ENCODE peak calls at places on chromosomes 3 and 15, in five cellular contexts. E is HepG2, H is fibroblast of lung, S is GM23338, Q is IMR-90. C is an unnamed sample.
A peak's percentile ranks its signal among the peaks of the same experiment; 100 is the strongest.

GRCh38 chr3:64456674-64457073 is 231.1 kb downstream of the ADAMTS9 start:
- DNase-seq in E (no peak), H (no peak), S (no peak), Q (no peak), C (no peak)

GRCh38 chr3:31777092-31777491 is 204.0 kb downstream of the OSBPL10 start:
- DNase-seq in E (no peak), H (no peak), S (no peak), Q (peak; percentile 23), C (no peak)

GRCh38 chr3:152183473-152183872 is 85.3 kb upstream of the MBNL1 start:
- DNase-seq in E (peak; percentile 54), H (no peak), S (peak; percentile 73), Q (peak; percentile 44), C (peak; percentile 84)

GRCh38 chr3:24259901-24260512 is 234.6 kb downstream of the THRB start:
- DNase-seq in E (no peak), H (peak; percentile 69), S (no peak), Q (peak; percentile 22), C (no peak)

GRCh38 chr3:30141178-30141581 is 465.2 kb upstream of the TGFBR2 start:
- DNase-seq in E (no peak), H (peak; percentile 27), S (no peak), Q (no peak), C (no peak)

GRCh38 chr3:187021748-187022402 is 91.5 kb downstream of the ST6GAL1 start:
- DNase-seq in E (no peak), H (no peak), S (no peak), Q (no peak), C (peak; percentile 98)

GRCh38 chr15:41233367-41233771 is 2.3 kb downstream of the CHP1 start:
- DNase-seq in E (peak; percentile 14), H (peak; percentile 74), S (no peak), Q (peak; percentile 86), C (no peak)

GRCh38 chr3:114079761-114080160 is 23.2 kb downstream of the QTRT2 start:
- DNase-seq in E (no peak), H (peak; percentile 40), S (no peak), Q (peak; percentile 72), C (no peak)

GRCh38 chr3:42179110-42179725 is 86.8 kb downstream of the CCK start:
- DNase-seq in E (peak; percentile 83), H (peak; percentile 95), S (peak; percentile 70), Q (peak; percentile 93), C (no peak)

GRCh38 chr3:56111651-56112250 is 356.5 kb downstream of the ERC2 start:
- DNase-seq in E (no peak), H (no peak), S (no peak), Q (no peak), C (no peak)

GRCh38 chr15:83605049-83605448 is 48.9 kb upstream of the ADAMTSL3 start:
- DNase-seq in E (no peak), H (no peak), S (no peak), Q (no peak), C (no peak)

GRCh38 chr3:198079771-198080520 is 119.9 kb downstream of the LMLN start:
- DNase-seq in E (no peak), H (peak; percentile 19), S (peak; percentile 63), Q (peak; percentile 5), C (no peak)

GRCh38 chr3:194683431-194683830 is 2.3 kb upstream of the FAM43A start:
- DNase-seq in E (no peak), H (peak; percentile 72), S (no peak), Q (peak; percentile 46), C (no peak)

GRCh38 chr15:101538177-101538576 is 48.7 kb upstream of the PCSK6 start:
- DNase-seq in E (no peak), H (no peak), S (no peak), Q (no peak), C (no peak)

GRCh38 chr3:101017048-101017447 is 23.8 kb upstream of the ABI3BP start:
- DNase-seq in E (no peak), H (peak; percentile 46), S (no peak), Q (peak; percentile 37), C (no peak)

GRCh38 chr3:169280010-169280585 is 383.4 kb downstream of the MECOM start:
- DNase-seq in E (no peak), H (peak; percentile 27), S (no peak), Q (no peak), C (no peak)

GRCh38 chr15:98070132-98070531 is 109.6 kb downstream of the ARRDC4 start:
- DNase-seq in E (no peak), H (no peak), S (no peak), Q (no peak), C (no peak)

GRCh38 chr3:136042608-136043221 is 77.2 kb downstream of the PPP2R3A start:
- DNase-seq in E (peak; percentile 35), H (peak; percentile 47), S (peak; percentile 86), Q (peak; percentile 70), C (peak; percentile 86)

DNA sequence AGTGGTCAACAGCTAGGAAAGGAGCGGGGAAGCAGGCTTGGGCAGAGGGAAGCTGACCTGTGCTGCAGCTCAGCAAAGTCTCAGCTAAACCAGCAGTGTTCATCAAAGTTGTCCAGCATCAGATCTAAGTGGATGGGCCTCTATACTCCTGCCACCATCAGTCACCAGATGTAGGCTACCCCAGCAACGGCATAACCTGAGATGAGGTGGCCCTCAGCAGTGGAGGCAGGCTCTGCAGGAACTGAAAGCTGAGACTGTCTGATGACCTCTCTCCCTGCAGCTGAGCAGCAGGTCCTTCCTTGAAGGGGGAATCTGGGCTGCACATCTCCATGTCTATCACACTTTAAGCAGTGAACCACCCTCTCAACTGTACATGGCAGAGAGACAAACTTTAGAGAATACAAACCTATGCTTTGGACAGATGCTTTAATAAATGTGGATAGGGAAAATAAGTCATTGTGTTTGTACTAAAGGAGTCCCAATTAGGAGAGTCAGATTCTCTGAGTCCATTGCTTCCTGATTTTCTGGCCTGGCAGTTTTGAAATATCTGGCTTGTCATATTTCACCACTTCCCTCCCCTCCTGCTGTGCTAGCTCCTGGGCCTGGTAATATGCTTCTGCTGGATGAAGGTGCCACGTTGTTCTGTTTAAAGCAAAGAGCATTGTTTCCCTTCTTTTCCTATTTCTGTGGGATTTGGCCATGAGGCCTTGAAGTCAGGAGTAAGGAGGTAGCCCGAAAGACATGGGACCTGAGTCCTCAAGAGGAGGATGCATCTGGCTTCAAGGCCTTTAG is 11.1 kb upstream of the PSTPIP1 start:
- DNase-seq in E (no peak), H (no peak), S (no peak), Q (no peak), C (no peak)
- H3K27ac ChIP-seq in E (no peak overlapping the region), H (no peak overlapping the region), S (no peak overlapping the region), Q (no peak overlapping the region), C (no peak overlapping the region)

DNA sequence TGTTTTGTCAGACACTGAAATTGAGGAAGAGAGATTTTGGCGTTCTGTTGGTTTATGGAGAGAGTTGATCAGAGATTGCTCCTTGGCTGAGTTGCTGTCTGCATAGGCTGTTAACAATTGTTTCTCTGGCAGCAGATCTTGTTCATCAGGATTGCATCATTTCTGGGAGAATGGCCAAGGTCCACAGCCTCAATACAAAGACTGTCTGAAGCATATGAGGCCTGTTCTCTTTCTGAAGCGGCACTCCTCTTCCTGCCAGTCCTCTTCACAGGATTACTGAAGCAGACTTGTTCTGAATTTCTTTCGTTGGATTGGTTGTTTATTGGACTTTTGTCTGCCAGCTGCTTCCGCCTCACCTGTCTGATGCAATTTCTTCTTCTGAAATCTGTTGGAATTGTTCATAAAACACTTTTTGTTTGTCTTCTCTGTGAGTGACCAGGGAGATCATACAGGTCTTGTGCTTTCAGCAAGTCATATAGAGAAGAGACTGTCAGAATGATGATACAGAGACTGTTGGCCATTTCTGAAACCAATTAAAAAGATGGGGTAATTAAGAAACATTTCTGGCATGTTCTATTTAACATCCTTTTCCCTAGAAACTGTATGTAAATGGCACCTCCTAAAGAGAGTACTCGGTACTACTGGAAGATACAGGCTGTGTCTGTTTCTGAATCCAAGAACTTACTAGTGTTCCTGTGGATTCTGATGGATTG is 25.5 kb downstream of the SETD5 start:
- DNase-seq in E (peak; percentile 98), H (peak; percentile 97), S (peak; percentile 75), Q (peak; percentile 98), C (no peak)
- H4K20me1 ChIP-seq in E (peaks cover 12% of the 10 kb centered on the region), H (no peaks in the 10 kb centered on the region), S (peaks cover 21% of the 10 kb centered on the region), Q (peaks cover 60% of the 10 kb centered on the region), C (peaks cover 28% of the 10 kb centered on the region)

DNA sequence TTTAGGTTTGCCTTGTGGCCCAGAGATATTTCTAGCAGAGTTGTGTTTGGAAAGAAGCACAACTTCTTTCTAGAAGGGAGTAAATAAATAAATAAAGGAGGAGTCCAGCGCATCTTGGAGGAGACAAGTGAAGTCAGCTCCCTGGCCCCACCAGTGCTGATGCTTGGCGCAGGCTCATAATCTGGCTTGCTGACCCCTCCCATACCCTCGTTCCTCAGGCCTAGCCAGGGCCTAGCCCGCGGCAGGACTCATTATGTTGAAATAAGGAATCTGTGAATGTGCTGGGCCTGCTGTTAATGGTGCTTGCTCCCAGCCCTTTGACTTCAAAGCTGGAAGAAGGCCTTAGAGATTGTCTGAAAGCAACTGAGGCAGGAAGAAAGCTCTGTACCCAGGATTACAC is 3.1 kb downstream of the ZNF710 start:
- DNase-seq in E (no peak), H (no peak), S (no peak), Q (no peak), C (no peak)
- H3K27ac ChIP-seq in E (peak overlapping the region; percentile 97), H (peak overlapping the region; percentile 96), S (no peak overlapping the region), Q (peak overlapping the region; percentile 95), C (peak overlapping the region; percentile 81)

DNA sequence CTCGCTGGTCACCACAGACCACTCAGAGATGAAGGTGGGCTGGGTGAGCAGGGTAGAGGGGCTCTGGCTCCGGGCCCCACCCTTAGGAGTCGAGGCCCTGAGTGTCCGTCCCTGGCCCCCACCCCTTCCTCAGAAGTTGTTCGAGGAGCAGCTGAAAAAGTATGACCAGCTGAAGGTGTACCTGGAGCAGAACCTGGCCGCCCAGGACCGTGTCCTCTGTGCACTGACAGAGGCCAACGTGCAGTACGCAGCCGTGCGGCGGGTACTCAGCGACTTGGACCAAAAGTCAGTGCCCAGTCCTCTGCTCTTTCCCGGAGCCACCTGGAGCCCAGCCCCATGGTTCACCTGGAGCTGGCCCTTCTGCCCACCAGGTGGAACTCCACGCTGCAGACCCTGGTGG is 28.5 kb downstream of the PTPN23 start:
- DNase-seq in E (no peak), H (no peak), S (no peak), Q (no peak), C (no peak)
- H4K20me1 ChIP-seq in E (peaks cover 9% of the 10 kb centered on the region), H (no peaks in the 10 kb centered on the region), S (peaks cover 3% of the 10 kb centered on the region), Q (peaks cover 41% of the 10 kb centered on the region), C (peaks cover 6% of the 10 kb centered on the region)